ENCODE peak calls at places on chromosome 4, in nine cellular contexts. D is cardiac fibroblast, P is GM06990, O is brain microvascular endothelial cell, C is GM13976, E is MM.1S, X is IMR-90, M is kidney epithelial cell, Q is choroid plexus epithelial cell. N is an unnamed sample.

GRCh38 chr4:118798658-118799057 is 37.3 kb downstream of the SEC24D start:
- DNase-seq in C (no peak), D (no peak), Q (no peak), M (no peak), X (no peak), E (no peak), O (no peak), P (no peak), N (no peak)

GRCh38 chr4:91147067-91147466 is 1019.9 kb downstream of the CCSER1 start:
- DNase-seq in O (no peak), X (no peak), P (no peak), D (no peak), M (no peak), E (no peak), Q (no peak), C (no peak), N (no peak)

GRCh38 chr4:125115941-125116340 is 198.8 kb upstream of the FAT4 start:
- DNase-seq in Q (peak), X (peak), P (no peak), E (no peak), O (peak), M (no peak), D (peak), C (no peak), N (no peak)

GRCh38 chr4:38560763-38561558 is 103.0 kb upstream of the KLF3 start:
- DNase-seq in X (no peak), O (no peak), M (peak), C (peak), P (peak), Q (no peak), D (no peak), E (no peak), N (no peak)

GRCh38 chr4:77538144-77538543 is 67.5 kb upstream of the CXCL13 start:
- DNase-seq in P (no peak), M (peak), O (peak), X (peak), D (peak), C (no peak), Q (peak), E (peak), N (no peak)

GRCh38 chr4:156781852-156782251 is 189.7 kb downstream of the PDGFC start:
- DNase-seq in E (no peak), X (peak), P (no peak), O (peak), M (no peak), D (peak), Q (peak), C (no peak), N (no peak)

GRCh38 chr4:154049457-154050181 is 260.7 kb upstream of the SFRP2 start:
- DNase-seq in E (no peak), C (peak), Q (peak), D (peak), M (no peak), O (peak), P (no peak), X (no peak), N (peak)

GRCh38 chr4:7390906-7391636 is 43.7 kb downstream of the PSAPL1 start:
- DNase-seq in P (no peak), X (no peak), C (no peak), D (no peak), E (no peak), Q (no peak), O (no peak), M (no peak), N (no peak)

GRCh38 chr4:107654694-107655093 is 65.3 kb downstream of the PAPSS1 start:
- DNase-seq in M (no peak), D (no peak), C (no peak), Q (peak), O (no peak), P (no peak), E (no peak), X (no peak), N (peak)

GRCh38 chr4:8586671-8587468 is 5.7 kb upstream of the CPZ start:
- DNase-seq in M (no peak), X (no peak), O (no peak), C (no peak), D (no peak), Q (no peak), P (no peak), E (peak), N (no peak)

GRCh38 chr4:89069481-89069880 is 12.5 kb upstream of the FAM13A start:
- DNase-seq in X (no peak), M (no peak), Q (no peak), D (no peak), E (peak), C (no peak), O (no peak), P (no peak), N (no peak)

GRCh38 chr4:95296052-95296451 is 252.7 kb downstream of the UNC5C start:
- DNase-seq in M (no peak), E (no peak), O (no peak), Q (no peak), D (no peak), X (no peak), C (no peak), P (no peak), N (no peak)

GRCh38 chr4:113825272-113825671 is 63.7 kb upstream of the CAMK2D start:
- DNase-seq in O (no peak), C (no peak), M (no peak), X (no peak), D (no peak), Q (no peak), P (peak), E (peak), N (no peak)

GRCh38 chr4:25795566-25796454 is 67.0 kb downstream of the SEL1L3 start:
- DNase-seq in Q (peak), E (no peak), M (peak), X (peak), P (no peak), O (peak), D (peak), C (no peak), N (peak)

GRCh38 chr4:156581693-156582092 is 389.9 kb downstream of the PDGFC start:
- DNase-seq in X (no peak), D (no peak), P (no peak), E (no peak), C (no peak), O (no peak), M (no peak), Q (no peak), N (no peak)

GRCh38 chr4:173288296-173288695 is 45.9 kb downstream of the HMGB2 start:
- DNase-seq in C (peak), E (peak), D (peak), P (peak), M (no peak), O (peak), X (peak), Q (peak), N (peak)

GRCh38 chr4:71732706-71733105 is 51.2 kb downstream of the GC start:
- DNase-seq in M (peak), E (peak), D (peak), Q (peak), O (peak), X (peak), P (no peak), C (no peak), N (no peak)

GRCh38 chr4:10457255-10457801 is at the start of gene ZNF518B:
- DNase-seq in X (peak), Q (peak), E (peak), D (peak), P (peak), C (peak), M (no peak), O (peak), N (peak)

GRCh38 chr4:8346838-8347605 is 77.5 kb downstream of the HTRA3 start:
- DNase-seq in O (no peak), C (no peak), E (no peak), D (no peak), P (no peak), Q (no peak), M (no peak), X (no peak), N (no peak)

GRCh38 chr4:94831607-94832006 is 73.9 kb downstream of the BMPR1B start:
- DNase-seq in E (no peak), O (no peak), M (no peak), X (no peak), P (no peak), D (no peak), Q (no peak), C (no peak), N (no peak)

GRCh38 chr4:141215030-141215429 is 5.7 kb upstream of the ZNF330 start:
- DNase-seq in O (no peak), P (no peak), D (no peak), X (no peak), E (no peak), M (no peak), Q (no peak), C (no peak), N (no peak)

GRCh38 chr4:35534946-35535345 is 709.4 kb downstream of the ARAP2 start:
- DNase-seq in O (no peak), E (no peak), M (no peak), P (no peak), X (no peak), D (no peak), C (no peak), Q (no peak), N (no peak)

GRCh38 chr4:86302242-86302641 is 57.6 kb downstream of the MAPK10 start:
- DNase-seq in O (no peak), Q (no peak), D (peak), E (no peak), P (peak), M (peak), C (no peak), X (peak), N (peak)

GRCh38 chr4:24753519-24753918 is 41.9 kb upstream of the SOD3 start:
- DNase-seq in P (no peak), D (peak), M (peak), X (peak), E (no peak), O (peak), Q (peak), C (no peak), N (no peak)

GRCh38 chr4:66465111-66465510 is 794.8 kb upstream of the EPHA5 start:
- DNase-seq in X (peak), C (no peak), E (no peak), M (no peak), O (no peak), D (peak), P (no peak), Q (peak), N (no peak)

GRCh38 chr4:158053086-158053485 is 119.7 kb downstream of the GASK1B start:
- DNase-seq in D (no peak), M (no peak), O (no peak), P (no peak), Q (no peak), E (no peak), X (no peak), C (no peak), N (no peak)

GRCh38 chr4:166282081-166282770 is 409.2 kb downstream of the TLL1 start:
- DNase-seq in C (no peak), Q (peak), X (no peak), D (peak), M (no peak), E (no peak), P (no peak), O (no peak), N (no peak)

GRCh38 chr4:161696957-161697356 is 466.8 kb downstream of the FSTL5 start:
- DNase-seq in D (no peak), P (no peak), E (no peak), C (no peak), O (no peak), Q (peak), X (no peak), M (no peak), N (no peak)

GRCh38 chr4:86910820-86911684 is 18.8 kb upstream of the C4orf36 start:
- DNase-seq in C (no peak), O (no peak), D (peak), E (no peak), X (peak), M (no peak), P (no peak), Q (peak), N (no peak)

GRCh38 chr4:21554036-21554435 is 394.5 kb downstream of the KCNIP4 start:
- DNase-seq in O (no peak), C (no peak), P (no peak), M (no peak), Q (no peak), D (no peak), X (no peak), E (no peak), N (no peak)

GRCh38 chr4:5010984-5011383 is 8.3 kb downstream of the CYTL1 start:
- DNase-seq in P (no peak), X (no peak), C (no peak), E (no peak), Q (no peak), O (no peak), M (no peak), D (no peak), N (no peak)

GRCh38 chr4:105548483-105548882 is 3.9 kb upstream of the ARHGEF38 start:
- DNase-seq in E (no peak), C (no peak), D (peak), X (no peak), P (no peak), Q (peak), M (peak), O (peak), N (no peak)

GRCh38 chr4:77849278-77849965 is 13.2 kb upstream of the MRPL1 start:
- DNase-seq in P (no peak), O (no peak), Q (no peak), M (no peak), E (no peak), X (no peak), D (no peak), C (no peak), N (no peak)

GRCh38 chr4:3248811-3249661 is at the start of gene MSANTD1:
- DNase-seq in M (peak), Q (peak), P (no peak), O (peak), D (peak), E (no peak), X (peak), C (no peak), N (no peak)

GRCh38 chr4:188986271-188986689 is 847.0 kb downstream of the TRIML1 start:
- DNase-seq in C (no peak), M (peak), O (peak), Q (peak), P (no peak), E (peak), X (peak), D (peak), N (no peak)

GRCh38 chr4:53702334-53703266 is 111.3 kb upstream of the LNX1 start:
- DNase-seq in Q (peak), D (peak), P (peak), C (peak), X (peak), M (peak), E (peak), O (peak), N (peak)
- TF ChIP-seq CTCF in Q (peak), D (peak), P (peak), C (no peak), X (peak), M (peak), E (peak), O (peak), N (peak)

GRCh38 chr4:168082379-168082778 is 10.0 kb upstream of the ANXA10 start:
- DNase-seq in E (no peak), Q (no peak), C (no peak), O (no peak), M (no peak), X (no peak), P (no peak), D (no peak), N (no peak)

GRCh38 chr4:168077726-168078239 is 14.6 kb upstream of the ANXA10 start:
- DNase-seq in E (no peak), Q (no peak), C (no peak), D (no peak), X (no peak), O (no peak), P (no peak), M (no peak), N (no peak)

GRCh38 chr4:168074861-168075260 is 17.5 kb upstream of the ANXA10 start:
- DNase-seq in O (no peak), E (no peak), D (no peak), X (no peak), Q (no peak), P (no peak), M (no peak), C (no peak), N (no peak)

GRCh38 chr4:168071304-168071703 is 21.0 kb upstream of the ANXA10 start:
- DNase-seq in C (no peak), Q (no peak), E (peak), M (no peak), D (no peak), P (no peak), X (no peak), O (no peak), N (no peak)

DNA sequence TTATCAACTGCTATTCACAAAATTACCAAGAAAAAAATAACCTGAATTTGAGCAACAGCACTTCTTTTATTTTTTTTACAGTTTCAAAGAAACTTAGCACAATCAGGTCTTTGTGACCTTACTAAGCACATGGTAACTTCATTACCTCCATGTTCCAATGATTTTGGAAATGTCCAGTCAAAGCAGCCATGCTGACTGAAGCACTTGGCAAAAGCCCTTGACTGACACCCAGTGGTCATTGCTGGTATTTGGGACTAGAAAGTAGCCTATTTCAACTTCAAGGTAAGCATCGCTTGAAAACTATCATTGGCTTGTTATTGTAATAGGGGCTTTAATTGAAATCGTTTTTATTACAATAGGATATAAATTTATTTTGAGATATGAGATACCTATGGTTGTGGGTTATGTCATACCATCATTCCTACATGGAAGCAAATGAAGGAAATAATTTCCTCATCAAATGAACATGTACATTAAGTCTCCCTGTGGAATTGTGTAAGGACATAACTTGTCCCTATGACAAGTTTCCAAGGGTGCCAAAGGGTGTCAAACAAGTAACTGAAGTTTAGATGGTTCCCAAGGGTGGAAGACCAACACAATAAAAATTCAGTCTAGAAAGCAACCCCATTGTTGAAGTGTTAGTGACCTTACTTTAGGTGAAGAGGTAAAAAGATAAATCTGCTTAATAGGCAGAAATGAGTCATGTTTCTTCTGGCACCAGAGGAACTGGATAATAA is 15.2 kb upstream of the ANXA10 start:
- DNase-seq in X (peak), E (peak), D (peak), C (peak), O (peak), P (no peak), M (peak), Q (peak), N (peak)
- TF ChIP-seq CTCF in X (peak), E (peak), D (peak), C (peak), O (peak), P (peak), M (peak), Q (peak), N (peak)

GRCh38 chr4:121048165-121048564 is 24.2 kb downstream of the NDNF start:
- DNase-seq in P (no peak), D (no peak), X (no peak), Q (no peak), E (no peak), M (no peak), O (no peak), C (no peak), N (no peak)

GRCh38 chr4:121053601-121054143 is 18.7 kb downstream of the NDNF start:
- DNase-seq in D (peak), Q (peak), P (no peak), C (no peak), O (peak), X (no peak), M (no peak), E (peak), N (no peak)

GRCh38 chr4:121054373-121054772 is 18.0 kb downstream of the NDNF start:
- DNase-seq in C (no peak), X (no peak), M (no peak), O (no peak), D (no peak), E (no peak), P (no peak), Q (no peak), N (no peak)

GRCh38 chr4:121049072-121049599 is 23.2 kb downstream of the NDNF start:
- DNase-seq in O (no peak), E (no peak), Q (no peak), M (no peak), P (no peak), C (no peak), D (no peak), X (no peak), N (no peak)

GRCh38 chr4:121050251-121050650 is 22.1 kb downstream of the NDNF start:
- DNase-seq in O (no peak), P (no peak), Q (peak), X (no peak), C (no peak), D (no peak), E (peak), M (no peak), N (no peak)
- TF ChIP-seq CTCF in O (peak), P (peak), Q (peak), X (peak), C (no peak), D (peak), E (peak), M (peak), N (peak)

GRCh38 chr4:48127882-48128394 is 6.1 kb downstream of the TXK start:
- DNase-seq in C (peak), M (peak), D (peak), X (peak), E (peak), O (peak), P (peak), Q (peak), N (peak)
- TF ChIP-seq CTCF in C (peak), M (peak), D (peak), X (peak), E (peak), O (peak), P (peak), Q (peak), N (peak)

DNA sequence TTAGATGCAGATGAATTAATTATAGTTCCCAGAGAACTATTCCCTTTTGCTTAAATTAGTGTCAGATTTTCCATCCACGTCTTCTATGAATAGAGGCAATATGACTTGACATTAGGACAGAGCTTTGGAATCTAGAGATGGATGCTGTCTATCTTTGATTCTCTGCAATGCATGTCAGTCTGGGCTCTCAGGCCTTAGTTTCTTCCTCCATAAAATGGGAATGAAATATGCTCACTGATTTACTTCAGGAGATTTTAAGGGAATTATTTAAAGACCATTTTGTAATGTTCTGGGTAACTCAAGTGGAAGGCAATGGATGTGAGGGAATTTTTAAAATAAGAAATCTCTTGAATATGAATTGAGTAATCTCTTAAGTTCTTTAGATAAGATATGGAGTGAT is 28.9 kb downstream of the MGST2 start:
- DNase-seq in Q (no peak), X (no peak), D (no peak), P (no peak), O (no peak), M (no peak), E (no peak), C (no peak), N (no peak)
- TF ChIP-seq CTCF in Q (no peak), X (no peak), D (no peak), P (no peak), O (no peak), M (no peak), E (no peak), C (no peak), N (no peak)

GRCh38 chr4:184457530-184458249 is 16.7 kb downstream of the IRF2 start:
- DNase-seq in X (no peak), E (peak), D (peak), C (peak), M (no peak), P (no peak), Q (no peak), O (no peak), N (no peak)
- TF ChIP-seq CTCF in X (no peak), E (peak), D (peak), C (no peak), M (no peak), P (no peak), Q (no peak), O (no peak), N (no peak)

GRCh38 chr4:152779513-152780266 is at the start of the genes ARFIP1 and TIGD4:
- DNase-seq in M (peak), E (peak), Q (peak), X (peak), C (peak), O (peak), P (peak), D (peak), N (peak)
- TF ChIP-seq CTCF in M (peak), E (peak), Q (peak), X (peak), C (peak), O (peak), P (peak), D (peak), N (peak)

N was measured in neural crest cell.